ENCODE peak calls at places on chromosomes 11 and 22, in five cellular contexts. N is activated gamma-delta T cell treated with anti-CD3 and anti-CD28 coated beads, Interleukin-2, amount 50 U/mL, for 16 hours; B is cardiac fibroblast; U is stimulated activated CD4-positive, alpha-beta T cell treated with anti-CD3 and anti-CD28 coated beads, Interleukin-1b, Interleukin-23, amount 100 ng/mL, for 24 hours; X is GM10248. C is an unnamed sample.

GRCh38 chr11:8567597-8568198 is 26.3 kb downstream of the STK33 start:
- DNase-seq in B (peak), U (no peak), X (peak), N (no peak), C (no peak)

GRCh38 chr22:45271667-45272188 is 13.0 kb upstream of the UPK3A start:
- DNase-seq in B (peak), X (no peak), U (no peak), N (no peak), C (no peak)

GRCh38 chr11:133984828-133985227 is 28.1 kb upstream of the IGSF9B start:
- DNase-seq in X (no peak), U (no peak), N (no peak), B (no peak), C (no peak)

GRCh38 chr11:61888043-61888442 is 3.3 kb downstream of the FADS3 start:
- DNase-seq in N (no peak), U (no peak), B (peak), X (no peak), C (no peak)

GRCh38 chr11:19279455-19279854 is 38.7 kb upstream of the E2F8 start:
- DNase-seq in X (no peak), N (no peak), U (no peak), B (no peak), C (no peak)

GRCh38 chr11:68962527-68963250 is 18.1 kb downstream of the MRGPRD start:
- DNase-seq in B (no peak), N (no peak), X (peak), U (no peak), C (no peak)

GRCh38 chr22:35313311-35314121 is 13.8 kb downstream of the TOM1 start:
- DNase-seq in B (peak), U (no peak), N (no peak), X (no peak), C (no peak)

GRCh38 chr11:115990004-115990447 is 485.8 kb upstream of the CADM1 start:
- DNase-seq in U (no peak), B (no peak), X (peak), N (no peak), C (peak)

GRCh38 chr11:2088284-2088683 is 50.9 kb downstream of the IGF2 start:
- DNase-seq in N (no peak), B (no peak), U (no peak), X (no peak), C (no peak)

GRCh38 chr11:78986305-78986704 is 411.6 kb upstream of the NARS2 start:
- DNase-seq in B (no peak), X (no peak), U (no peak), N (no peak), C (no peak)

GRCh38 chr11:64544616-64545296 is 46.3 kb upstream of the SLC22A12 start:
- DNase-seq in B (no peak), U (no peak), N (no peak), X (no peak), C (no peak)